ENCODE peak calls at places on chromosomes 7 and 10, in five cellular contexts. One of them, this sample, is unnamed.

GRCh38 chr10:13684252-13684791 is 97.6 kb downstream of the PRPF18 start:
- DNase-seq in trophoblast cell: no peak
- DNase-seq in IMR-90: peak; percentile 88
- DNase-seq in neuronal stem cell: no peak
- DNase-seq in H1: no peak
- DNase-seq in this sample: peak; percentile 45

GRCh38 chr7:5491251-5492044 is 67.8 kb upstream of the TNRC18 start:
- DNase-seq in trophoblast cell: no peak
- DNase-seq in IMR-90: no peak
- DNase-seq in neuronal stem cell: no peak
- DNase-seq in H1: no peak
- DNase-seq in this sample: no peak

GRCh38 chr7:118731854-118732253 is 507.4 kb downstream of the ANKRD7 start:
- DNase-seq in trophoblast cell: no peak
- DNase-seq in IMR-90: no peak
- DNase-seq in neuronal stem cell: no peak
- DNase-seq in H1: no peak
- DNase-seq in this sample: no peak

GRCh38 chr10:71383972-71384687 is 12.6 kb upstream of the CDH23 start:
- DNase-seq in trophoblast cell: peak; percentile 80
- DNase-seq in IMR-90: peak; percentile 21
- DNase-seq in neuronal stem cell: peak; percentile 75
- DNase-seq in H1: peak; percentile 58
- DNase-seq in this sample: peak; percentile 44

GRCh38 chr10:52541082-52541481 is 227.0 kb downstream of the DKK1 start:
- DNase-seq in trophoblast cell: no peak
- DNase-seq in IMR-90: peak; percentile 34
- DNase-seq in neuronal stem cell: no peak
- DNase-seq in H1: no peak
- DNase-seq in this sample: no peak

GRCh38 chr7:47088329-47089067 is 493.4 kb downstream of the TNS3 start:
- DNase-seq in trophoblast cell: peak; percentile 65
- DNase-seq in IMR-90: peak; percentile 67
- DNase-seq in neuronal stem cell: peak; percentile 59
- DNase-seq in H1: peak; percentile 15
- DNase-seq in this sample: peak; percentile 69

GRCh38 chr7:32583791-32584190 is 88.5 kb downstream of the AVL9 start:
- DNase-seq in trophoblast cell: no peak
- DNase-seq in IMR-90: peak; percentile 87
- DNase-seq in neuronal stem cell: no peak
- DNase-seq in H1: no peak
- DNase-seq in this sample: peak; percentile 92

GRCh38 chr7:82264752-82265305 is 178.7 kb downstream of the CACNA2D1 start:
- DNase-seq in trophoblast cell: no peak
- DNase-seq in IMR-90: no peak
- DNase-seq in neuronal stem cell: no peak
- DNase-seq in H1: no peak
- DNase-seq in this sample: no peak

GRCh38 chr10:97543025-97543546 is 29.5 kb upstream of the ANKRD2 start:
- DNase-seq in trophoblast cell: peak; percentile 87
- DNase-seq in IMR-90: peak; percentile 98
- DNase-seq in neuronal stem cell: no peak
- DNase-seq in H1: no peak
- DNase-seq in this sample: peak; percentile 97

GRCh38 chr7:5396542-5396941 is 27.1 kb downstream of the TNRC18 start:
- DNase-seq in trophoblast cell: peak; percentile 55
- DNase-seq in IMR-90: no peak
- DNase-seq in neuronal stem cell: no peak
- DNase-seq in H1: no peak
- DNase-seq in this sample: peak; percentile 28

GRCh38 chr10:33295851-33296250 is 38.6 kb downstream of the NRP1 start:
- DNase-seq in trophoblast cell: no peak
- DNase-seq in IMR-90: no peak
- DNase-seq in neuronal stem cell: no peak
- DNase-seq in H1: no peak
- DNase-seq in this sample: no peak

GRCh38 chr7:102103027-102103372 is 183.7 kb upstream of the SH2B2 start:
- DNase-seq in trophoblast cell: no peak
- DNase-seq in IMR-90: no peak
- DNase-seq in neuronal stem cell: no peak
- DNase-seq in H1: no peak
- DNase-seq in this sample: no peak

GRCh38 chr7:20647908-20648776 is 32.7 kb downstream of the ABCB5 start:
- DNase-seq in trophoblast cell: peak; percentile 21
- DNase-seq in IMR-90: no peak
- DNase-seq in neuronal stem cell: peak; percentile 29
- DNase-seq in H1: peak; percentile 25
- DNase-seq in this sample: peak; percentile 10

GRCh38 chr10:67662415-67662814 is 33.6 kb downstream of the CTNNA3 start:
- DNase-seq in trophoblast cell: no peak
- DNase-seq in IMR-90: no peak
- DNase-seq in neuronal stem cell: no peak
- DNase-seq in H1: no peak
- DNase-seq in this sample: no peak

GRCh38 chr10:125692932-125693847 is 10.2 kb upstream of the TEX36 start:
- DNase-seq in trophoblast cell: no peak
- DNase-seq in IMR-90: peak; percentile 7
- DNase-seq in neuronal stem cell: no peak
- DNase-seq in H1: no peak
- DNase-seq in this sample: no peak

GRCh38 chr7:108109216-108109908 is 20.8 kb downstream of the LAMB4 start:
- DNase-seq in trophoblast cell: no peak
- DNase-seq in IMR-90: no peak
- DNase-seq in neuronal stem cell: no peak
- DNase-seq in H1: no peak
- DNase-seq in this sample: no peak

GRCh38 chr7:148182264-148182663 is 408.3 kb upstream of the C7orf33 start:
- DNase-seq in trophoblast cell: peak; percentile 19
- DNase-seq in IMR-90: no peak
- DNase-seq in neuronal stem cell: no peak
- DNase-seq in H1: no peak
- DNase-seq in this sample: no peak

GRCh38 chr10:62426086-62426485 is 51.9 kb downstream of the ZNF365 start:
- DNase-seq in trophoblast cell: peak; percentile 40
- DNase-seq in IMR-90: peak; percentile 60
- DNase-seq in neuronal stem cell: no peak
- DNase-seq in H1: no peak
- DNase-seq in this sample: no peak

GRCh38 chr10:13527864-13528137 is 1.0 kb downstream of the BEND7 start:
- DNase-seq in trophoblast cell: peak; percentile 14
- DNase-seq in IMR-90: no peak
- DNase-seq in neuronal stem cell: no peak
- DNase-seq in H1: no peak
- DNase-seq in this sample: peak; percentile 7

GRCh38 chr7:620052-620451 is 100.4 kb upstream of the PDGFA start:
- DNase-seq in trophoblast cell: no peak
- DNase-seq in IMR-90: peak; percentile 88
- DNase-seq in neuronal stem cell: no peak
- DNase-seq in H1: no peak
- DNase-seq in this sample: peak; percentile 84

GRCh38 chr7:27198138-27198841 is 1.6 kb downstream of the HOXA13 start:
- DNase-seq in trophoblast cell: no peak
- DNase-seq in IMR-90: no peak
- DNase-seq in neuronal stem cell: no peak
- DNase-seq in H1: no peak
- DNase-seq in this sample: no peak

GRCh38 chr7:27198871-27199801 is 755 bp downstream of the HOXA13 start:
- DNase-seq in trophoblast cell: peak; percentile 65
- DNase-seq in IMR-90: no peak
- DNase-seq in neuronal stem cell: no peak
- DNase-seq in H1: no peak
- DNase-seq in this sample: peak; percentile 22

GRCh38 chr7:27194641-27195379 is 5.1 kb downstream of the HOXA13 start:
- DNase-seq in trophoblast cell: no peak
- DNase-seq in IMR-90: no peak
- DNase-seq in neuronal stem cell: no peak
- DNase-seq in H1: no peak
- DNase-seq in this sample: no peak

GRCh38 chr7:27196287-27196739 is 3.6 kb downstream of the HOXA13 start:
- DNase-seq in trophoblast cell: peak; percentile 79
- DNase-seq in IMR-90: peak; percentile 71
- DNase-seq in neuronal stem cell: peak; percentile 67
- DNase-seq in H1: no peak
- DNase-seq in this sample: peak; percentile 71

DNA sequence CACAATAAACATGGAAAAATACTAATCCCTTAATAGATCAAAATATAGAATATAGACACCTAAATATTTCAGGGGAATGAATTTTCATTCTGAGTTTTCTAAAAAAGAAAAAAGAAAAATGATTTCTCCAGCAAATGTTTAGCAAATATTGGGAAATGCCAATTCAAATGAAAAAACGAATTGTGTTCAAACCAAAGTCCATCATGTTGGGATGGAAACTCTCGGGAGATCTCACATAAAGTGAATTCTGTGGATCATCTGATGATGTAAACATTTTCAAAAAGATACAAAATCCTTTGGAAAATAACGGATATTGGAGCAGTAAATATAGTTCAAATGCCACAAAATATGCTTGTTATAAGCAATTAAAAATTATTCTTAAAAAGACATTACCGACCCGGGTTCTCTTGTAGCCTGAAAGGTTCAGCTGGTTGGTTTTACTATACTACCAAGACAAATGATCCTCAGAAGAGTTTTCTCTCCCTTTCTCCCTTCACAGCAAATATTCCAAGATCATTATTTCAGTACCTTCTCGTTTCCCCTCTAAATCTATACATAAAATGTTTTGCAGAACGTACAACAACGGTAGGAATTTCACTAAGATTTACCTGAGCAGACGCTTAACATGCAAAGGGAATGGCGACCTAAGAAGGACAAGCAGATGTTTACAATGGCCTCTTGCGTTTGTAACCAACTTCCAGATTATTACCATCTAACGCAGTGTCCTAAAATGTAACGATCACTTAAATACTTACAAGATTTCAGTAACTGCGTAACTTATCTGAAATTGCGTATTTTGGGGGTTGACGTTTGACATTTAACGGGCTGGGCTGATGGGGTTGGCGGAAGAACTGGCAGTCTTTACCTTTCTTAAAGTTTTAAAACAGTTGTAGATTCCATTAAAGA is 2.5 kb downstream of the HOXA13 start:
- DNase-seq in trophoblast cell: no peak
- DNase-seq in IMR-90: no peak
- DNase-seq in neuronal stem cell: no peak
- DNase-seq in H1: no peak
- DNase-seq in this sample: no peak
- H2AFZ ChIP-seq in trophoblast cell: no peak overlapping the region
- H2AFZ ChIP-seq in IMR-90: no peak overlapping the region
- H2AFZ ChIP-seq in neuronal stem cell: no peak overlapping the region
- H2AFZ ChIP-seq in H1: no peak overlapping the region
- H2AFZ ChIP-seq in this sample: no peak overlapping the region

GRCh38 chr7:86968618-86969017 is 90.8 kb downstream of the ELAPOR2 start:
- DNase-seq in trophoblast cell: no peak
- DNase-seq in IMR-90: no peak
- DNase-seq in neuronal stem cell: no peak
- DNase-seq in H1: no peak
- DNase-seq in this sample: peak; percentile 20
- H3K23ac ChIP-seq in trophoblast cell: no peak overlapping the region
- H3K23ac ChIP-seq in IMR-90: no peak overlapping the region
- H3K23ac ChIP-seq in neuronal stem cell: no peak overlapping the region
- H3K23ac ChIP-seq in H1: no peak overlapping the region
- H3K23ac ChIP-seq in this sample: no peak overlapping the region

GRCh38 chr10:3094565-3095168 is 27.3 kb downstream of the PFKP start:
- DNase-seq in trophoblast cell: peak; percentile 77
- DNase-seq in IMR-90: peak; percentile 29
- DNase-seq in neuronal stem cell: no peak
- DNase-seq in H1: no peak
- DNase-seq in this sample: peak; percentile 30
- H3K9ac ChIP-seq in trophoblast cell: no peak overlapping the region
- H3K9ac ChIP-seq in IMR-90: peak overlapping the region; percentile 60
- H3K9ac ChIP-seq in neuronal stem cell: no peak overlapping the region
- H3K9ac ChIP-seq in H1: no peak overlapping the region
- H3K9ac ChIP-seq in this sample: peak overlapping the region; percentile 84

GRCh38 chr7:139798221-139798620 is 20.4 kb upstream of the HIPK2 start:
- DNase-seq in trophoblast cell: peak; percentile 27
- DNase-seq in IMR-90: no peak
- DNase-seq in neuronal stem cell: no peak
- DNase-seq in H1: no peak
- DNase-seq in this sample: no peak
- H2AFZ ChIP-seq in trophoblast cell: no peak overlapping the region
- H2AFZ ChIP-seq in IMR-90: no peak overlapping the region
- H2AFZ ChIP-seq in neuronal stem cell: no peak overlapping the region
- H2AFZ ChIP-seq in H1: peak overlapping the region; percentile 77
- H2AFZ ChIP-seq in this sample: no peak overlapping the region

GRCh38 chr10:2279666-2280065 is 542.3 kb upstream of the ADARB2 start:
- DNase-seq in trophoblast cell: no peak
- DNase-seq in IMR-90: no peak
- DNase-seq in neuronal stem cell: peak; percentile 32
- DNase-seq in H1: no peak
- DNase-seq in this sample: no peak
- H3K23ac ChIP-seq in trophoblast cell: no peak overlapping the region
- H3K23ac ChIP-seq in IMR-90: no peak overlapping the region
- H3K23ac ChIP-seq in neuronal stem cell: no peak overlapping the region
- H3K23ac ChIP-seq in H1: no peak overlapping the region
- H3K23ac ChIP-seq in this sample: no peak overlapping the region

DNA sequence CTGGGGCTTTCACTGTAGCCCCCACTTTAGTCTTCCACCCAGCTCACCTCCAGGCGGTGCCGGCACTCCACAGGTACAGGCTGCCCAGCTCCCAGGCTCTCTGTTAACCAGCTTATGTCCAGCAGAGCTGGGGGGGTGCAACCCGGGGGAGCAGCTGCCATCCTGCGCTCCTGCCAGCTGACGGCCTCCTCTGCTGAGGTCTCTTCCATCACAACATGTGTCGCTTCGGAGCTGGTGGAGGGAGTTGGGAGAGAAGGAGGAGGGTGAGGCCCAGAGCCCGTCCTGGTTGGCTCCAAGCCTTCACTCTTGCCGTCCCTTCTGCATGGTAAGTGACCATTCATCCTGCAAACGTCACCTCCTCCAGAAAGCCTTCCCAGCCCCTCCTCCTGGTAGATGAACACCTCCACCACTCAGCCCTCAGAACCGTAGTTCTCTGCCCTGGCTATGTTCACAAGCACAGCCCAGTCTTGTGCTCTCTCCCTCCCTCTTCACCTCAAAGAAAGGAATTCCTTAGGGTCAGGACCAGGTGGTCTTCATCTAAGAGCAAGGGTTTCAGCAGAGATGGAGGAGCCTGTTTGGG is 1.6 kb downstream of the POLM start:
- DNase-seq in trophoblast cell: no peak
- DNase-seq in IMR-90: no peak
- DNase-seq in neuronal stem cell: no peak
- DNase-seq in H1: no peak
- DNase-seq in this sample: no peak
- H3K9ac ChIP-seq in trophoblast cell: no peak overlapping the region
- H3K9ac ChIP-seq in IMR-90: no peak overlapping the region
- H3K9ac ChIP-seq in neuronal stem cell: no peak overlapping the region
- H3K9ac ChIP-seq in H1: no peak overlapping the region
- H3K9ac ChIP-seq in this sample: peak overlapping the region; percentile 88

This sample was measured in mesenchymal stem cell.